ENCODE peak calls at places on chromosome 1, in seven cellular contexts. N is heart right ventricle; I is fibroblast of lung; Y is gastrocnemius medialis; X is neuronal stem cell; Q is astrocyte; F is CD4-positive, CD25-positive, alpha-beta regulatory T cell. C is an unnamed sample.

GRCh38 chr1:27789511-27790154 is 16.6 kb downstream of the STX12 start:
- DNase-seq in N (no peak), I (peak; percentile 61), Y (peak; percentile 73), X (no peak), Q (peak; percentile 54), F (no peak), C (no peak)

GRCh38 chr1:119475866-119476439 is 31.1 kb upstream of the HSD3B1 start:
- DNase-seq in N (peak; percentile 22), I (peak; percentile 18), Y (no peak), X (peak; percentile 37), Q (no peak), F (no peak), C (peak; percentile 72)

GRCh38 chr1:91806777-91807700 is 78.9 kb downstream of the TGFBR3 start:
- DNase-seq in N (no peak), I (peak; percentile 70), Y (no peak), X (no peak), Q (peak; percentile 66), F (no peak), C (peak; percentile 79)

GRCh38 chr1:156052862-156053769 is 482 bp downstream of the UBQLN4 start:
- DNase-seq in N (peak; percentile 65), I (peak; percentile 68), Y (no peak), X (peak; percentile 79), Q (peak; percentile 54), F (peak; percentile 72), C (peak; percentile 76)

GRCh38 chr1:187078916-187079315 is 250.2 kb downstream of the PLA2G4A start:
- DNase-seq in N (no peak), I (no peak), Y (no peak), X (no peak), Q (no peak), F (no peak), C (no peak)

GRCh38 chr1:117447661-117448060 is 80.4 kb downstream of the MAN1A2 start:
- DNase-seq in N (no peak), I (peak; percentile 36), Y (no peak), X (no peak), Q (peak; percentile 27), F (no peak), C (no peak)

GRCh38 chr1:32984829-32985310 is 20.3 kb upstream of the RNF19B start:
- DNase-seq in N (no peak), I (no peak), Y (no peak), X (no peak), Q (no peak), F (no peak), C (no peak)

GRCh38 chr1:160985723-160986122 is 31.1 kb upstream of the ITLN2 start:
- DNase-seq in N (no peak), I (no peak), Y (no peak), X (no peak), Q (no peak), F (no peak), C (no peak)

GRCh38 chr1:229987953-229988352 is 79.1 kb upstream of the GALNT2 start:
- DNase-seq in N (no peak), I (no peak), Y (no peak), X (no peak), Q (no peak), F (no peak), C (no peak)

GRCh38 chr1:240282061-240282830 is 190.6 kb downstream of the FMN2 start:
- DNase-seq in N (no peak), I (no peak), Y (no peak), X (no peak), Q (no peak), F (no peak), C (no peak)

GRCh38 chr1:42157667-42158066 is 4.5 kb downstream of the GUCA2B start:
- DNase-seq in N (no peak), I (no peak), Y (no peak), X (no peak), Q (no peak), F (no peak), C (no peak)

GRCh38 chr1:5318143-5318816 is 663.9 kb downstream of the AJAP1 start:
- DNase-seq in N (no peak), I (no peak), Y (no peak), X (no peak), Q (no peak), F (no peak), C (no peak)

GRCh38 chr1:19315378-19316206 is 3.5 kb downstream of the SLC66A1 start:
- DNase-seq in N (no peak), I (peak; percentile 65), Y (no peak), X (no peak), Q (peak; percentile 46), F (no peak), C (no peak)

GRCh38 chr1:41492341-41492848 is 7.9 kb upstream of the EDN2 start:
- DNase-seq in N (no peak), I (peak; percentile 41), Y (no peak), X (no peak), Q (no peak), F (no peak), C (peak; percentile 43)

GRCh38 chr1:237879195-237879594 is 11.5 kb downstream of the ZP4 start:
- DNase-seq in N (no peak), I (peak; percentile 90), Y (no peak), X (no peak), Q (peak; percentile 87), F (no peak), C (peak; percentile 50)

DNA sequence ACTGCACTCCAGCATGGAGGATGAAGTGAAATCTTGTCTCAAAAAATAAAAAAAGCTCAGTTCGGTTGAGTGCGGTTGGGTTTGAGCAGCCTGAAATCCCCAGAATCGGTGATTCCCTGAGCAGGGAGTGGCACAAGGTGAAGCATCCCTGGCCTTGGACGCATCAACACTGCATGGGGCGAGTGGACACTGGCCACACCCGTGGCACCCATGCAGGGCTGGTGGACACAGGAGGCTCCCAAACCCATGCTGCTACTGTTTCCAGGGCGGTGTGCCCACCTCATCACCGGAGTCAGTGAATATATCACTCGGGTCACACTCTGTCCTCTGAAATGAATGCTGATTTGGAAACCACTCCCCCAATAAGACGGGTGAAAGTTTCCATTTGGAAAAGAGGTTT is 53.4 kb upstream of the ACTRT2 start:
- DNase-seq in N (no peak), I (no peak), Y (no peak), X (no peak), Q (no peak), F (no peak), C (no peak)
- H3K9me3 ChIP-seq in N (no peaks in the 10 kb centered on the region), I (no peaks in the 10 kb centered on the region), Y (no peaks in the 10 kb centered on the region), X (no peaks in the 10 kb centered on the region), Q (peaks cover 9% of the 10 kb centered on the region), F (no peaks in the 10 kb centered on the region), C (no peaks in the 10 kb centered on the region)

GRCh38 chr1:172172267-172172880 is 248.1 kb upstream of the C1orf105 start:
- DNase-seq in N (no peak), I (peak; percentile 87), Y (no peak), X (no peak), Q (peak; percentile 86), F (no peak), C (peak; percentile 8)

GRCh38 chr1:172165403-172165802 is 255.1 kb upstream of the C1orf105 start:
- DNase-seq in N (no peak), I (no peak), Y (no peak), X (no peak), Q (no peak), F (no peak), C (no peak)

GRCh38 chr1:172163479-172164215 is 256.8 kb upstream of the C1orf105 start:
- DNase-seq in N (no peak), I (peak; percentile 74), Y (no peak), X (no peak), Q (peak; percentile 66), F (no peak), C (no peak)

GRCh38 chr1:172168597-172168872 is 251.9 kb upstream of the C1orf105 start:
- DNase-seq in N (no peak), I (no peak), Y (no peak), X (no peak), Q (no peak), F (no peak), C (no peak)

GRCh38 chr1:172167801-172168596 is 252.5 kb upstream of the C1orf105 start:
- DNase-seq in N (no peak), I (peak; percentile 96), Y (no peak), X (no peak), Q (peak; percentile 96), F (no peak), C (peak; percentile 31)
- H3K4me3 ChIP-seq in N (no peak overlapping the region), I (no peak overlapping the region), Y (no peak overlapping the region), X (no peak overlapping the region), Q (no peak overlapping the region), F (no peak overlapping the region), C (no peak overlapping the region)

DNA sequence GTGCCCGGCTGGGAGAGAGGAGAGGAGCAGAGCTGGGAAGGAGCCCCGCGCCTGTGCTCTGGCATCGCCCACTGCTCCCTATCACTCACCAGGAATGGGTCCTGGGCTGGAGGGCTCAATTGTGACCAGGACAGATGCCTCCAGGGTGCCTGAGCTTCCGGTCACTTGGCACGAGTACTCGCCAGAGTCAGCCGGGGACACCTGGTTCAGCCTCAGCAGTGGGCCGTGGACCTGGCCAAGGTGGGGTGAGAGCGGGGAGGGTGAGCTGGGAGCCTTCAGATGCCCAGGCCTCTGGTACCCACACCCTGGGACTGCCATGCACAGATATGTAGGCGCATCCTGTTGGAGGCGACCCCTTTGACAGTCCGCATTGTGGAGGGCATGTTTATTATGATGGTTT is 31.1 kb downstream of the LDLRAD2 start:
- DNase-seq in N (no peak), I (no peak), Y (no peak), X (no peak), Q (no peak), F (no peak), C (no peak)
- H3K36me3 ChIP-seq in N (peaks cover 14% of the 10 kb centered on the region), I (peaks cover 61% of the 10 kb centered on the region), Y (peaks cover 82% of the 10 kb centered on the region), X (peaks cover 86% of the 10 kb centered on the region), Q (peaks cover 8% of the 10 kb centered on the region), F (no peaks in the 10 kb centered on the region), C (peaks cover 96% of the 10 kb centered on the region)

GRCh38 chr1:227583354-227583753 is 20.0 kb downstream of the ZNF678 start:
- DNase-seq in N (no peak), I (no peak), Y (no peak), X (no peak), Q (no peak), F (no peak), C (no peak)

GRCh38 chr1:227586733-227587132 is 23.4 kb downstream of the ZNF678 start:
- DNase-seq in N (no peak), I (no peak), Y (no peak), X (no peak), Q (no peak), F (no peak), C (no peak)

DNA sequence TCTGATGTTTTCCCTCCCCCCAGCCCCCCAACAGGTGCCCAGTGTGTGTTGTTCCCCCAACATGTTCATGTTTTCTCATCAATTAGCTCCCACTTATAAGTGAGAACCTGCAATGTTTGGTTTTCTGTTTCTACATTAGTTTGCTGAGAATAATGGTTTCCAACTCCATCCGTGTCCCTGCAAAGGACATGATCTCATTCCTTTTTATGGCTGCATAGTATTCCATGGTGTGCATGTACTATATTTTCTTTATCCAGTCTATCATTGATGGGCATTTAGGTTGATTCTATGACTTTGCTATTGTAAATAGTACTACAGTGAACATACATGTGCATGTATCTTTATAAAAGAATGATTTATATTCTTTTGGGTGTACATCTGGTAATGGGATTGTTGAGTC is 24.6 kb downstream of the ZNF678 start:
- DNase-seq in N (no peak), I (no peak), Y (no peak), X (no peak), Q (no peak), F (no peak), C (no peak)
- H3K9me3 ChIP-seq in N (no peaks in the 10 kb centered on the region), I (no peaks in the 10 kb centered on the region), Y (no peaks in the 10 kb centered on the region), X (peaks cover 63% of the 10 kb centered on the region), Q (no peaks in the 10 kb centered on the region), F (peaks cover 21% of the 10 kb centered on the region), C (peaks cover 22% of the 10 kb centered on the region)

C was measured in SJCRH30.